ENCODE peak calls at places on chromosome 7, in seven cellular contexts. Z is A549, A is GM12878, R is IMR-90, D is H1, U is HepG2, T is SK-N-SH. E is an unnamed sample.

GRCh38 chr7:140390034-140390433 is 8.3 kb downstream of the SLC37A3 start:
- DNase-seq in A (no peak), T (no peak), D (no peak), R (no peak), U (no peak), Z (no peak), E (no peak)

GRCh38 chr7:1244701-1245526 is 12.2 kb downstream of the UNCX start:
- DNase-seq in Z (no peak), A (no peak), R (no peak), D (no peak), U (no peak), T (no peak), E (no peak)

GRCh38 chr7:35695628-35695888 is 623 bp upstream of the HERPUD2 start:
- DNase-seq in R (no peak), Z (peak), A (no peak), U (no peak), D (no peak), T (peak), E (no peak)

GRCh38 chr7:39071116-39071515 is 93.4 kb downstream of the POU6F2 start:
- DNase-seq in D (no peak), A (no peak), Z (no peak), T (no peak), U (no peak), R (no peak), E (no peak)

GRCh38 chr7:156764016-156764669 is 123.6 kb downstream of the RNF32 start:
- DNase-seq in R (peak), A (no peak), Z (peak), D (no peak), T (peak), U (peak), E (peak)

GRCh38 chr7:17640730-17641377 is 299.4 kb downstream of the SNX13 start:
- DNase-seq in U (peak), Z (peak), R (peak), A (no peak), D (no peak), T (peak), E (peak)

GRCh38 chr7:140206963-140207362 is 30.2 kb upstream of the KDM7A start:
- DNase-seq in A (no peak), D (no peak), Z (no peak), U (no peak), T (no peak), R (no peak), E (no peak)

GRCh38 chr7:149853157-149853556 is 15.0 kb downstream of the ZNF862 start:
- DNase-seq in D (no peak), R (peak), A (no peak), Z (no peak), T (no peak), U (no peak), E (no peak)

GRCh38 chr7:105827106-105827870 is 49.1 kb downstream of the ATXN7L1 start:
- DNase-seq in U (peak), A (no peak), D (no peak), T (no peak), R (no peak), Z (no peak), E (no peak)

GRCh38 chr7:88092676-88092999 is 127.2 kb downstream of the SRI start:
- DNase-seq in A (no peak), Z (no peak), R (no peak), T (no peak), U (no peak), D (no peak), E (no peak)

GRCh38 chr7:43649755-43650274 is 66.9 kb downstream of the STK17A start:
- DNase-seq in D (no peak), Z (no peak), R (peak), T (no peak), U (no peak), A (peak), E (no peak)

GRCh38 chr7:91876391-91877133 is 3.9 kb downstream of the MTERF1 start:
- DNase-seq in R (peak), A (no peak), Z (peak), U (no peak), T (no peak), D (no peak), E (peak)

GRCh38 chr7:117051808-117052207 is 98.5 kb downstream of the ST7 start:
- DNase-seq in U (no peak), T (no peak), R (no peak), Z (no peak), D (no peak), A (no peak), E (no peak)

GRCh38 chr7:5831196-5831595 is 49.4 kb upstream of the OCM start:
- DNase-seq in R (peak), D (no peak), T (no peak), U (no peak), A (no peak), Z (no peak), E (peak)

GRCh38 chr7:90312745-90313144 is 8.4 kb downstream of the FAM237B start:
- DNase-seq in R (no peak), A (no peak), U (peak), Z (no peak), T (no peak), D (no peak), E (no peak)

GRCh38 chr7:15096853-15097252 is 194.3 kb upstream of the DGKB start:
- DNase-seq in Z (no peak), R (no peak), U (no peak), A (no peak), T (no peak), D (no peak), E (peak)

GRCh38 chr7:17939670-17940301 is 508 bp downstream of the SNX13 start:
- DNase-seq in Z (peak), D (no peak), T (peak), A (no peak), U (peak), R (peak), E (peak)

GRCh38 chr7:7385421-7385820 is 150.3 kb downstream of the COL28A1 start:
- DNase-seq in U (no peak), T (no peak), R (no peak), Z (no peak), A (no peak), D (no peak), E (no peak)

GRCh38 chr7:149197675-149198074 is 2.3 kb downstream of the ZNF282 start:
- DNase-seq in Z (no peak), R (no peak), T (no peak), D (no peak), A (no peak), U (no peak), E (no peak)

GRCh38 chr7:36781011-36781738 is 56.9 kb upstream of the AOAH start:
- DNase-seq in Z (no peak), T (no peak), A (no peak), D (no peak), R (no peak), U (peak), E (no peak)

GRCh38 chr7:36895112-36895511 is 170.8 kb upstream of the AOAH start:
- DNase-seq in U (no peak), A (no peak), T (no peak), R (no peak), D (no peak), Z (no peak), E (no peak)

GRCh38 chr7:115533785-115534184 is 496.8 kb downstream of the TFEC start:
- DNase-seq in U (no peak), D (no peak), R (peak), T (no peak), Z (no peak), A (no peak), E (no peak)

GRCh38 chr7:143975617-143976016 is 21.0 kb downstream of the OR2F1 start:
- DNase-seq in D (no peak), A (no peak), T (peak), U (peak), Z (peak), R (peak), E (peak)

DNA sequence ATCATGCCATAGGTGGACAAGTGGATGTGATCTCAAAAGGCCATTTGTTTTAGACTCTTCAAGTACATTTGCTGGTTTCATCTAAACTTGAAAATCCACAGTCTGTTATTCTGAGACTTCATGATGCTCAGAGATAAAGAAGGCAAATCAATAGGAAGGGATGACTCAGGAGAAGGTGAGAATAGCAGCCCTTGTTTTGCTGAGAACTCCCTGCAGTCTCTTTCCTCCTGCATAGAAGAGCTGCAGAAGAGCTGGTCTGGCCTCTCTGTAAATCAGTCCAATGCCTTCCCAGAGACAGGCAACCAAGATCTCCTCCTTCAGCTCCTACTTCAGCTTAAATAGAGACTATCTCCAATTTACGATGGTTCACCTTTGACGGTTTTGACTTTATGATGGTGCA is 4.0 kb upstream of the BAIAP2L1 start:
- DNase-seq in A (no peak), R (no peak), T (no peak), Z (no peak), D (no peak), U (no peak), E (no peak)
- TF ChIP-seq RFX5 in A (no peak), R (no peak), T (no peak), Z (no peak), D (no peak), U (no peak), E (no peak)

DNA sequence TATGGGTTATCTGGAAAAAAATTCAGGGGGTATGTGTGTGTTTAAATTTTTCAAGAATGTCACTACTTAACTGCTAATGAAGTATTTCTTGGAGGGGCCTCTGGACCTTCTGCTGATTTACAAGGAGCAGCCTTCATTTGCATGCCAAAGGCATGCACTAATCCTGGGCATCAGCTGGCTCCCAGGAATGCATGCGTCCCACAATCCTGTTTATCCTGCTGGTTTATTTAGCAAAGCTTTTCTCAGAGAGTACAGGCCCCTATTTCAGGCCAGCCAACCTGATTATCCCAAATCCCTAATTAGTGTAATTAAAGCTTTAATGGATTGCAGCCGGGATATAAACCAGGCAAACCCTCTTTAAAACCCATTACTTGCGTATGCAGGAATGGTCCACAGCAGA is 170.4 kb downstream of the TAX1BP1 start:
- DNase-seq in R (peak), D (peak), U (no peak), Z (no peak), T (no peak), A (no peak), E (no peak)
- TF ChIP-seq RFX5 in R (no peak), D (no peak), U (no peak), Z (no peak), T (no peak), A (no peak), E (no peak)

GRCh38 chr7:19872094-19872493 is 98.7 kb upstream of the TMEM196 start:
- DNase-seq in A (no peak), U (no peak), R (no peak), T (no peak), Z (no peak), D (no peak), E (no peak)

GRCh38 chr7:19869979-19870378 is 96.6 kb upstream of the TMEM196 start:
- DNase-seq in U (no peak), R (no peak), T (no peak), D (no peak), Z (no peak), A (no peak), E (no peak)

GRCh38 chr7:19871102-19871501 is 97.7 kb upstream of the TMEM196 start:
- DNase-seq in U (no peak), A (no peak), R (no peak), Z (no peak), T (no peak), D (no peak), E (no peak)
- TF ChIP-seq RFX5 in U (no peak), A (no peak), R (no peak), Z (no peak), T (no peak), D (no peak), E (no peak)

GRCh38 chr7:99123571-99124033 is 20.3 kb downstream of the SMURF1 start:
- DNase-seq in A (no peak), T (no peak), U (no peak), R (peak), D (no peak), Z (peak), E (no peak)

GRCh38 chr7:99122762-99123161 is 21.1 kb downstream of the SMURF1 start:
- DNase-seq in T (no peak), A (no peak), U (no peak), D (no peak), R (no peak), Z (no peak), E (no peak)

GRCh38 chr7:99120916-99121315 is 23.0 kb downstream of the SMURF1 start:
- DNase-seq in D (no peak), Z (no peak), R (no peak), T (no peak), U (no peak), A (no peak), E (no peak)

GRCh38 chr7:99121496-99122021 is 22.3 kb downstream of the SMURF1 start:
- DNase-seq in D (no peak), T (no peak), Z (no peak), U (no peak), A (no peak), R (peak), E (no peak)

GRCh38 chr7:99120503-99120902 is 23.4 kb downstream of the SMURF1 start:
- DNase-seq in D (no peak), Z (no peak), T (no peak), U (no peak), R (peak), A (no peak), E (no peak)
- TF ChIP-seq RFX5 in D (no peak), Z (no peak), T (no peak), U (no peak), R (no peak), A (no peak), E (no peak)

GRCh38 chr7:82444220-82445049 is 858 bp upstream of the CACNA2D1 start:
- DNase-seq in U (no peak), A (no peak), D (no peak), R (no peak), T (no peak), Z (peak), E (no peak)
- TF ChIP-seq RFX5 in U (no peak), A (no peak), D (no peak), R (no peak), T (no peak), Z (no peak), E (no peak)

GRCh38 chr7:134789967-134790685 is 10.7 kb downstream of the CALD1 start:
- DNase-seq in D (no peak), Z (no peak), T (no peak), R (peak), A (no peak), U (no peak), E (no peak)
- TF ChIP-seq RFX5 in D (no peak), Z (no peak), T (no peak), R (no peak), A (no peak), U (no peak), E (no peak)

GRCh38 chr7:37927739-37928444 is 7.5 kb downstream of the EPDR1 start:
- DNase-seq in R (no peak), A (no peak), Z (no peak), U (no peak), T (no peak), D (no peak), E (no peak)

GRCh38 chr7:37928878-37929277 is 8.4 kb downstream of the EPDR1 start:
- DNase-seq in T (no peak), R (no peak), Z (no peak), U (no peak), D (no peak), A (no peak), E (no peak)

GRCh38 chr7:37925620-37926019 is 5.2 kb downstream of the EPDR1 start:
- DNase-seq in Z (no peak), A (no peak), R (no peak), D (no peak), U (no peak), T (no peak), E (no peak)

GRCh38 chr7:37932993-37933392 is 12.6 kb downstream of the EPDR1 start:
- DNase-seq in U (no peak), R (no peak), A (no peak), D (no peak), T (no peak), Z (no peak), E (no peak)

GRCh38 chr7:37930226-37930948 is 9.9 kb downstream of the EPDR1 start:
- DNase-seq in Z (peak), T (no peak), R (no peak), U (no peak), D (no peak), A (no peak), E (no peak)
- TF ChIP-seq RFX5 in Z (no peak), T (no peak), R (no peak), U (no peak), D (no peak), A (no peak), E (no peak)

GRCh38 chr7:12221414-12221813 is 10.3 kb downstream of the TMEM106B start:
- DNase-seq in Z (no peak), R (no peak), A (no peak), U (no peak), D (no peak), T (no peak), E (no peak)

GRCh38 chr7:12228024-12228423 is 16.9 kb downstream of the TMEM106B start:
- DNase-seq in D (no peak), A (no peak), U (no peak), T (no peak), R (no peak), Z (no peak), E (no peak)

GRCh38 chr7:12220321-12221046 is 9.4 kb downstream of the TMEM106B start:
- DNase-seq in D (no peak), A (no peak), T (no peak), Z (no peak), R (no peak), U (no peak), E (no peak)

GRCh38 chr7:12217311-12217710 is 6.2 kb downstream of the TMEM106B start:
- DNase-seq in T (no peak), R (no peak), A (no peak), D (no peak), Z (no peak), U (no peak), E (no peak)

GRCh38 chr7:12222889-12223579 is 11.9 kb downstream of the TMEM106B start:
- DNase-seq in R (no peak), T (no peak), U (no peak), A (no peak), Z (no peak), D (no peak), E (no peak)
- TF ChIP-seq RFX5 in R (no peak), T (no peak), U (no peak), A (no peak), Z (no peak), D (no peak), E (no peak)

GRCh38 chr7:157909370-157909769 is 572.6 kb downstream of the DNAJB6 start:
- DNase-seq in Z (no peak), D (no peak), T (no peak), U (no peak), R (no peak), A (no peak), E (no peak)
- TF ChIP-seq RFX5 in Z (no peak), D (no peak), T (no peak), U (no peak), R (no peak), A (no peak), E (no peak)

E was measured in K562.